ENCODE peak calls at places on chromosomes 11 and 22, in four cellular contexts. F is gastrocnemius medialis, I is K562, K is BE2C. C is an unnamed sample.

GRCh38 chr22:27596133-27596905 is 205.2 kb downstream of the MN1 start:
- DNase-seq in F (no peak), K (no peak), I (no peak), C (no peak)

GRCh38 chr22:50548913-50549790 is 3.5 kb downstream of the KLHDC7B start:
- DNase-seq in F (no peak), K (no peak), I (no peak), C (no peak)

GRCh38 chr11:34395916-34396555 is 38.2 kb upstream of the ABTB2 start:
- DNase-seq in I (no peak), F (no peak), K (no peak), C (no peak)

GRCh38 chr11:48193876-48194275 is 22.7 kb upstream of the OR4B1 start:
- DNase-seq in I (no peak), K (no peak), F (no peak), C (no peak)

GRCh38 chr11:61007383-61007970 is 36.0 kb downstream of the CD6 start:
- DNase-seq in I (peak; percentile 19), F (no peak), K (no peak), C (no peak)

GRCh38 chr11:118953265-118953664 is 2.8 kb upstream of the UPK2 start:
- DNase-seq in F (no peak), I (no peak), K (peak; percentile 73), C (no peak)

GRCh38 chr22:27377901-27378300 is 423.7 kb downstream of the MN1 start:
- DNase-seq in I (no peak), F (no peak), K (peak; percentile 20), C (no peak)

GRCh38 chr11:47234669-47235075 is 13.9 kb downstream of the ACP2 start:
- DNase-seq in I (no peak), K (peak; percentile 39), F (no peak), C (no peak)

GRCh38 chr11:11979487-11980117 is 28.8 kb downstream of the DKK3 start:
- DNase-seq in K (peak; percentile 71), I (no peak), F (peak; percentile 31), C (no peak)

GRCh38 chr11:95570845-95571244 is 218.7 kb downstream of the FAM76B start:
- DNase-seq in K (no peak), I (no peak), F (no peak), C (no peak)

GRCh38 chr11:1852885-1853284 is at the start of gene LSP1:
- DNase-seq in K (no peak), F (no peak), I (no peak), C (no peak)

DNA sequence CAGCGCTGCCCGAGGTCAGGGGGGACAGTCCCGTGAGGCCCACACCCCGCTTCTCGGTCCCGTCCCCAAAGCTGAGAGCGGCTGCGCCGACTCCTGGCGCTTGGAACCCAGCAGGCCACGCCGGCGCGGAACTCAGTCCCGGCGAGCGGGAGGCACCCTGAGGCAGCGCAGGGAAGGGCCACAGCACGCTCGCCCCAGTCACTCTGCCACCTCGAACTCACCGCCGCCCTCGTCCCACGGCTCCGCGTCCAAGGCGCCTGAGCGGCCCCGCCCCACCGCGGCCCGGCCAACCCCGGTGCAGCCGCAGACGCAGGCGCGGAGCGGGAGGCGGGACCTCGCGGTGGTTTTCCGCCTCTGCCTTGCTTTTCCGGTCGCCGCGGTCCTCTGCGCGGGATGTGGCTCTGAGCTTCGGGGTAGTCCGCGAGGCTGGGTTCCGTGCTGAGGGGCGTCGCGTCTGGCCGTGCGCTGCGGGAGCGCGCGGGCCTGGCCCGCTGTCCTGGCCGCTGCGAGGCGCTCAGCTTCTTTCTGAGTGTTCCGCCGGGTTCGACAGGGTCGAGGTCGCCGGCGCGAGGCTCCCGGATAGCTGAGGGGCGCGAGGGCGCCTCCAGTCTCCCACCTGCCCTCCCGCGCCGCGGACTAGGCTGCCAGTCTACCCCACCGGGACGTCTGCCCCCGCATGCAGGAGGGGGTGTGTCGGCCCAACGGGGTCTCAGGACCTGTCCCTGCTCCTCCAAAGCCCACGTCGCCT is at the start of gene CDPF1:
- DNase-seq in I (peak; percentile 88), K (peak; percentile 95), F (peak; percentile 86), C (peak; percentile 78)
- TF ChIP-seq CTCF in I (no peak), K (no peak), F (peak; percentile 12), C (peak; percentile 15)

GRCh38 chr11:40732107-40732506 is 727.3 kb downstream of the LRRC4C start:
- DNase-seq in I (no peak), K (no peak), F (no peak), C (no peak)
- TF ChIP-seq CTCF in I (no peak), K (no peak), F (no peak), C (no peak)

GRCh38 chr22:24115247-24116207 is 65.8 kb upstream of the SUSD2 start:
- DNase-seq in I (no peak), K (no peak), F (no peak), C (no peak)

GRCh38 chr22:24119476-24119875 is 61.8 kb upstream of the SUSD2 start:
- DNase-seq in F (no peak), K (no peak), I (no peak), C (no peak)

GRCh38 chr22:24120029-24120428 is 61.3 kb upstream of the SUSD2 start:
- DNase-seq in I (no peak), F (no peak), K (no peak), C (no peak)

GRCh38 chr22:24118689-24119384 is 62.5 kb upstream of the SUSD2 start:
- DNase-seq in K (no peak), F (no peak), I (no peak), C (no peak)

GRCh38 chr22:24117942-24118341 is 63.3 kb upstream of the SUSD2 start:
- DNase-seq in K (peak; percentile 32), F (no peak), I (peak; percentile 25), C (no peak)
- TF ChIP-seq CTCF in K (peak; percentile 24), F (no peak), I (no peak), C (no peak)

GRCh38 chr11:97454988-97455387 is 1065.2 kb downstream of the JRKL start:
- DNase-seq in F (no peak), K (no peak), I (no peak), C (no peak)
- TF ChIP-seq CTCF in F (no peak), K (peak; percentile 80), I (peak; percentile 15), C (peak; percentile 33)

C was measured in progenitor cell of endocrine pancreas.